ENCODE peak calls at places on chromosomes 7 and 10, in eight cellular contexts. B is cardiac muscle cell; L is Panc1; F is CD8-positive, alpha-beta T cell; P is stomach; R is lower lobe of right lung; M is SJCRH30; H is CD4-positive, alpha-beta memory T cell. N is an unnamed sample. For H3K27me3, the result is how much of the 10 kb centered on the place peaks cover.

GRCh38 chr7:43467406-43467805 is 115.5 kb upstream of the STK17A start:
- DNase-seq in H (no peak), B (peak), P (no peak), M (no peak), F (no peak), L (no peak), R (no peak), N (no peak)

GRCh38 chr10:92413011-92413410 is 122.0 kb downstream of the MARCHF5 start:
- DNase-seq in R (no peak), F (no peak), L (no peak), P (no peak), H (no peak), B (no peak), M (no peak), N (no peak)

GRCh38 chr7:106062006-106062405 is 50.1 kb downstream of the SYPL1 start:
- DNase-seq in F (no peak), R (no peak), L (no peak), P (no peak), M (no peak), B (no peak), H (no peak), N (no peak)

GRCh38 chr7:28703054-28703765 is 254.9 kb downstream of the TRIL start:
- DNase-seq in B (no peak), F (no peak), H (no peak), L (no peak), P (no peak), R (no peak), M (no peak), N (no peak)

GRCh38 chr7:2116903-2117680 is 115.7 kb downstream of the MAD1L1 start:
- DNase-seq in L (no peak), M (peak), B (peak), P (peak), R (no peak), F (no peak), H (no peak), N (peak)

GRCh38 chr7:101206665-101207042 is 5.8 kb upstream of the MOGAT3 start:
- DNase-seq in H (no peak), F (no peak), L (no peak), P (no peak), M (no peak), R (no peak), B (no peak), N (no peak)

GRCh38 chr7:55134786-55135185 is 116.0 kb downstream of the EGFR start:
- DNase-seq in P (no peak), R (no peak), M (no peak), F (no peak), L (no peak), H (no peak), B (no peak), N (no peak)

GRCh38 chr10:26044123-26044749 is 110.2 kb downstream of the MYO3A start:
- DNase-seq in L (no peak), M (no peak), R (peak), F (no peak), P (peak), B (no peak), H (no peak), N (no peak)

GRCh38 chr7:51543801-51544553 is 227.4 kb upstream of the COBL start:
- DNase-seq in R (no peak), M (no peak), H (no peak), B (no peak), P (no peak), L (no peak), F (no peak), N (no peak)

GRCh38 chr7:95632609-95633008 is 36.3 kb upstream of the PDK4 start:
- DNase-seq in F (no peak), R (no peak), P (no peak), B (peak), L (no peak), H (no peak), M (no peak), N (no peak)

GRCh38 chr10:30437039-30437781 is 3.2 kb downstream of the MAP3K8 start:
- DNase-seq in M (no peak), H (peak), P (no peak), B (peak), F (no peak), L (no peak), R (no peak), N (no peak)

GRCh38 chr10:99993994-99994689 is 15.6 kb downstream of the DNMBP start:
- DNase-seq in B (peak), H (peak), R (peak), P (peak), L (no peak), F (peak), M (peak), N (peak)

GRCh38 chr7:20352573-20353304 is 22.0 kb downstream of the ITGB8 start:
- DNase-seq in F (no peak), H (no peak), P (no peak), B (no peak), L (no peak), M (no peak), R (no peak), N (no peak)

GRCh38 chr10:101783736-101784118 is 481 bp upstream of the NPM3 start:
- DNase-seq in F (no peak), B (peak), M (peak), R (no peak), P (no peak), L (no peak), H (no peak), N (no peak)

GRCh38 chr7:75905785-75906604 is 9.0 kb upstream of the POR start:
- DNase-seq in L (no peak), M (peak), H (no peak), F (no peak), B (peak), R (peak), P (peak), N (peak)

GRCh38 chr10:60948871-60949270 is 4.9 kb upstream of the RHOBTB1 start:
- DNase-seq in L (no peak), B (no peak), M (no peak), P (no peak), R (no peak), H (no peak), F (no peak), N (no peak)

GRCh38 chr10:79560160-79560709 is at the start of gene SFTPA2:
- DNase-seq in B (no peak), R (peak), F (no peak), P (no peak), M (no peak), H (no peak), L (no peak), N (no peak)

GRCh38 chr10:23310443-23310842 is 34.2 kb downstream of the C10orf67 start:
- DNase-seq in F (no peak), M (no peak), P (no peak), R (no peak), L (no peak), B (peak), H (no peak), N (no peak)

GRCh38 chr10:22604314-22605091 is 109.9 kb downstream of the PIP4K2A start:
- DNase-seq in R (no peak), P (no peak), F (no peak), B (no peak), H (no peak), L (no peak), M (no peak), N (no peak)

GRCh38 chr10:75294031-75294437 is 58.3 kb upstream of the COMTD1 start:
- DNase-seq in L (no peak), B (no peak), F (no peak), R (no peak), M (no peak), P (no peak), H (no peak), N (no peak)

GRCh38 chr7:157654350-157654749 is 317.5 kb downstream of the DNAJB6 start:
- DNase-seq in H (no peak), F (no peak), P (no peak), B (no peak), L (no peak), M (no peak), R (no peak), N (no peak)

GRCh38 chr10:99775850-99776249 is 6.6 kb upstream of the ABCC2 start:
- DNase-seq in L (peak), F (no peak), M (no peak), H (no peak), B (peak), P (no peak), R (no peak), N (no peak)

GRCh38 chr7:100825760-100826545 is 1.4 kb downstream of the EPHB4 start:
- DNase-seq in B (peak), L (no peak), F (no peak), H (no peak), R (no peak), M (peak), P (no peak), N (no peak)

GRCh38 chr7:135930565-135931423 is 46.4 kb downstream of the MTPN start:
- DNase-seq in P (no peak), B (peak), L (no peak), R (no peak), M (no peak), H (no peak), F (no peak), N (no peak)

GRCh38 chr7:82442492-82443043 is 1.0 kb downstream of the CACNA2D1 start:
- DNase-seq in B (peak), L (peak), M (peak), P (no peak), R (no peak), H (no peak), F (no peak), N (peak)

GRCh38 chr10:11051001-11051324 is 33.3 kb downstream of the CELF2 start:
- DNase-seq in H (no peak), P (no peak), L (no peak), R (no peak), B (no peak), M (no peak), F (no peak), N (no peak)

GRCh38 chr10:35834916-35835499 is 192.9 kb upstream of the FZD8 start:
- DNase-seq in P (no peak), H (no peak), B (no peak), F (no peak), L (no peak), M (no peak), R (no peak), N (no peak)

GRCh38 chr10:75226656-75227055 is 9.1 kb downstream of the COMTD1 start:
- DNase-seq in P (no peak), B (no peak), H (no peak), R (no peak), F (no peak), L (no peak), M (no peak), N (no peak)

GRCh38 chr10:133163889-133164815 is 4.1 kb downstream of the KNDC1 start:
- DNase-seq in R (peak), M (no peak), H (no peak), L (no peak), B (no peak), P (no peak), F (no peak), N (no peak)

GRCh38 chr7:101134399-101134980 is 7.6 kb downstream of the SERPINE1 start:
- DNase-seq in H (no peak), P (no peak), M (no peak), F (no peak), L (no peak), B (peak), R (no peak), N (no peak)

GRCh38 chr7:77699056-77699455 is 2.8 kb downstream of the RSBN1L start:
- DNase-seq in R (no peak), L (no peak), B (no peak), M (no peak), H (no peak), F (no peak), P (no peak), N (no peak)

GRCh38 chr7:1939434-1940401 is 269.6 kb downstream of the ELFN1 start:
- DNase-seq in H (peak), L (no peak), B (no peak), M (no peak), P (no peak), R (peak), F (peak), N (peak)

GRCh38 chr7:152462995-152463713 is 27.4 kb upstream of the KMT2C start:
- DNase-seq in M (peak), P (no peak), B (peak), F (no peak), L (no peak), R (no peak), H (no peak), N (no peak)

GRCh38 chr7:47669178-47669878 is 87.4 kb upstream of the TNS3 start:
- DNase-seq in B (peak), L (no peak), P (peak), F (no peak), H (no peak), R (peak), M (peak), N (peak)

GRCh38 chr7:76260171-76260703 is 42.2 kb upstream of the HSPB1 start:
- DNase-seq in M (peak), R (no peak), P (no peak), L (no peak), F (peak), H (no peak), B (peak), N (no peak)

GRCh38 chr10:92342801-92343200 is 51.8 kb downstream of the MARCHF5 start:
- DNase-seq in M (no peak), L (no peak), H (no peak), P (no peak), R (no peak), B (no peak), F (no peak), N (no peak)

GRCh38 chr10:65235846-65236245 is 1690.0 kb upstream of the LRRTM3 start:
- DNase-seq in R (no peak), L (no peak), M (no peak), H (no peak), B (no peak), F (no peak), P (no peak), N (no peak)

DNA sequence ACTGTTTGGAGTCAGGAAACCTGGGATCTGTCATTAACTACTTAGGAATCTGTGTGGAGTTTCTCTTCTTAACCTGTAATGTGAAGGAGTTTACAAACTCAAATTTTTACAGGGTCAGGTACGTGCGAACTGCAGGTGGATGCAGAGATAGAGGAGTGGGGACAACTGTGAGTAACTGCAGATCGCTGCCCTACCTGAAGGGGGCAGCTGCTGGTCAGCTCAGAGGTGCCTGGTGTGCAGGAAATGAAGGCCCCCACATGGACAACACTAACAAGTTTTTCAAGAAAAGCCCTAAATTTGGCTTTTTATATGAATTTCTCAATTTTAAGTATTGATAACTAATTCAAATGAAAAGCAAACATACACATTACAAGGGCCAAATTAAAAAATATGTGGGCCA is 380.0 kb downstream of the REEP3 start:
- DNase-seq in L (no peak), F (no peak), R (no peak), H (no peak), P (no peak), M (no peak), B (no peak), N (no peak)
- H3K27ac ChIP-seq in L (no peak), F (no peak), R (no peak), H (no peak), P (no peak), M (no peak), B (no peak), N (no peak)

GRCh38 chr7:27179030-27179429 is 4.9 kb upstream of the HOXA10 start:
- DNase-seq in L (no peak), F (no peak), P (no peak), B (no peak), M (no peak), R (no peak), H (no peak), N (peak)
- H3K4me3 ChIP-seq in L (peak), F (no peak), P (no peak), B (no peak), M (no peak), R (no peak), H (no peak), N (no peak)

GRCh38 chr7:89994483-89994882 is 159.8 kb upstream of the STEAP1 start:
- DNase-seq in L (no peak), R (no peak), M (no peak), B (no peak), H (no peak), F (no peak), P (no peak), N (no peak)
- H3K27me3 ChIP-seq in L (under half), R (under half), M (under half), B (under half), H (under half), F (under half), P (under half), N (under half)

DNA sequence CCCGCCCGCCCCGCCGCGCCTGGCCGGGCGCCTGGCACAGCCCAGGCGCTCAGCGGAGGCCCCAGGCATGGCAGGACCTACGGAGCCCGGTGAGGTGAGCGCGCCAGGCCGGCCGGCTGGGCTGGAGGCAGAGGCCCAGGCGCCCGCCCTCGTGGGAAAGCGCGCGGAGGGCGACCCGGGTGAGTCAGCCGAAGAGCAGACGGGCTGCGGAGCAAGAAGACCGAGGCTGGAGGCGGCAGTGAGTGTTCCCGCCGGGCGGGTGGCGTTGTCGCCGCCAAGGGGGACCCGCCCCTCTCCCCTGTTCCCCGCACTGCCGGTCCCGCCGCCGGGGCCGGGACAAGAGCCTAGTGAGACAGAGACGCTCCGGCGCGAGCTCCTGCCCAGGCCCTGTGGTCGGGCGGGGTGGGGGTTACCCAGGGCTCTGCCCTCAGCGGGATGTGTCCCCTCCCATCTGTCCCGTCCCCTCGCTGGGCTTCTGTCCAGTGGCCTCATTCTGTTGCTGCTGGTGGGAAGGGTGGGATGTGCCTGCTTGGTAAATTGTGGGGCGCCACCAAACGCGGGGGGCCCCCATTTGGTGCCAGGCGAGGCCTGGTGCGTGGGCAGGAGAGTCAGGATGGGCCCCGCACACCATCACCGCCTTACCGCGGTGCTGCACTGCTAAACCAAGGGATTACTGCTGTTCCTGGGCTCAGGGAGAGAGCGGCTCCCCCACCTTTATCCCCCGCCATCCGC is 17.0 kb upstream of the NODAL start:
- DNase-seq in R (peak), L (no peak), H (no peak), P (peak), F (no peak), M (peak), B (peak), N (peak)
- H3K27ac ChIP-seq in R (peak), L (no peak), H (no peak), P (peak), F (no peak), M (peak), B (no peak), N (peak)

GRCh38 chr7:149027055-149027454 is 1.2 kb downstream of the PDIA4 start:
- DNase-seq in B (no peak), P (no peak), H (no peak), M (no peak), R (no peak), L (no peak), F (no peak), N (no peak)
- H3K4me3 ChIP-seq in B (peak), P (peak), H (peak), M (peak), R (peak), L (peak), F (peak), N (peak)

GRCh38 chr7:30733216-30733615 is 18.7 kb upstream of the INMT start:
- DNase-seq in M (no peak), R (no peak), L (no peak), B (no peak), P (no peak), H (no peak), F (no peak), N (no peak)
- H3K27me3 ChIP-seq in M (under half), R (under half), L (under half), B (under half), P (under half), H (under half), F (under half), N (under half)

GRCh38 chr10:45593938-45594275 is 78.7 kb downstream of the ZFAND4 start:
- DNase-seq in F (no peak), R (no peak), L (no peak), B (no peak), P (no peak), H (no peak), M (no peak), N (no peak)

GRCh38 chr10:45599021-45599603 is 73.5 kb downstream of the ZFAND4 start:
- DNase-seq in R (no peak), P (no peak), B (no peak), L (no peak), M (no peak), H (no peak), F (no peak), N (no peak)

GRCh38 chr10:45599646-45600045 is 72.9 kb downstream of the ZFAND4 start:
- DNase-seq in R (no peak), P (no peak), M (no peak), B (no peak), F (no peak), H (no peak), L (no peak), N (no peak)

GRCh38 chr10:45594276-45595157 is 78.1 kb downstream of the ZFAND4 start:
- DNase-seq in P (peak), M (peak), L (peak), H (peak), B (peak), F (peak), R (peak), N (peak)

DNA sequence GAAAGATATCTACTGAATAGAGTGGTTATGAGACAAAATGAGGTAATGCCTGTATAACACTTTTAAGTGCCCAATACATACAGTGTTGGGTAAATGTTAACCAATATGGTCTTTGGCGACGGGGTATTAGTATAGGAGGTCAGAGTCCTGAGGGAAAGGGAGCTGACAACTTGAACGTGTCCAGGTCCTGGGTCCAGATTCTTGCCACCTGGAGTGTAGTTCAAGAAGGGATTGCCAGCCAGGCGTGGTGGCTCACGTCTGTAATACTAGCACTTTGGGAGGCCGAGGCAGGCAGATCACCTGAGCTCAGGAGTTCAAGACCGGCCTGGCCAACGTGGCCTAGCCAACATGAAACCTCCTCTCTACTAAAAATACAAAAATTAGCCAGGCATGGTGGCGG is 76.0 kb downstream of the ZFAND4 start:
- DNase-seq in R (no peak), H (no peak), M (no peak), L (no peak), F (no peak), B (no peak), P (no peak), N (no peak)
- H3K27ac ChIP-seq in R (no peak), H (no peak), M (no peak), L (no peak), F (no peak), B (no peak), P (no peak), N (no peak)

GRCh38 chr7:134752006-134752760 is 27.3 kb upstream of the CALD1 start:
- DNase-seq in B (peak), H (no peak), M (no peak), L (no peak), R (no peak), P (no peak), F (no peak), N (no peak)
- H3K4me3 ChIP-seq in B (no peak), H (no peak), M (no peak), L (no peak), R (no peak), P (no peak), F (no peak), N (no peak)